ENCODE peak calls at places on chromosomes 3 and 15, in seven cellular contexts. H is sigmoid colon, M is SK-N-SH, N is H1, F is fibroblast of pulmonary artery, G is progenitor cell of endocrine pancreas, J is type B pancreatic cell. S is an unnamed sample.
A peak's percentile ranks its signal among the peaks of the same experiment; 100 is the strongest.

GRCh38 chr15:68372291-68372811 is 59.6 kb downstream of the ITGA11 start:
- DNase-seq in H (peak; percentile 59), M (peak; percentile 47), N (peak; percentile 73), F (peak; percentile 56), G (no peak), J (peak; percentile 39), S (no peak)

GRCh38 chr3:52798376-52798977 is 3.9 kb downstream of the ITIH3 start:
- DNase-seq in H (no peak), M (no peak), N (no peak), F (no peak), G (no peak), J (no peak), S (no peak)

GRCh38 chr3:134847349-134847748 is 52.3 kb downstream of the EPHB1 start:
- DNase-seq in H (no peak), M (no peak), N (no peak), F (no peak), G (no peak), J (no peak), S (no peak)

GRCh38 chr3:54294214-54294613 is 171.9 kb downstream of the CACNA2D3 start:
- DNase-seq in H (no peak), M (no peak), N (no peak), F (no peak), G (no peak), J (no peak), S (no peak)

GRCh38 chr15:91257755-91258435 is 157.8 kb downstream of the SV2B start:
- DNase-seq in H (no peak), M (no peak), N (no peak), F (no peak), G (no peak), J (no peak), S (no peak)

GRCh38 chr3:97009427-97010019 is 195.1 kb downstream of the EPHA6 start:
- DNase-seq in H (no peak), M (no peak), N (peak; percentile 58), F (no peak), G (no peak), J (no peak), S (no peak)

GRCh38 chr15:90249123-90249863 is at the start of gene TTLL13:
- DNase-seq in H (peak; percentile 98), M (peak; percentile 96), N (peak; percentile 100), F (peak; percentile 86), G (peak; percentile 96), J (peak; percentile 96), S (peak; percentile 96)

GRCh38 chr3:54514416-54514815 is 392.1 kb downstream of the CACNA2D3 start:
- DNase-seq in H (no peak), M (no peak), N (peak; percentile 6), F (no peak), G (no peak), J (no peak), S (no peak)

GRCh38 chr3:38497026-38497425 is 886 bp downstream of the EXOG start:
- DNase-seq in H (no peak), M (no peak), N (no peak), F (peak; percentile 23), G (no peak), J (no peak), S (no peak)

GRCh38 chr3:126485956-126486884 is 10.5 kb upstream of the ZXDC start:
- DNase-seq in H (no peak), M (no peak), N (no peak), F (no peak), G (no peak), J (no peak), S (peak; percentile 69)

GRCh38 chr3:159130108-159130507 is 328.3 kb downstream of the MFSD1 start:
- DNase-seq in H (no peak), M (no peak), N (peak; percentile 69), F (no peak), G (no peak), J (no peak), S (no peak)

GRCh38 chr3:54349231-54349647 is 226.9 kb downstream of the CACNA2D3 start:
- DNase-seq in H (no peak), M (peak; percentile 23), N (no peak), F (no peak), G (no peak), J (no peak), S (no peak)

GRCh38 chr3:150697646-150698045 is 6.1 kb downstream of the ERICH6 start:
- DNase-seq in H (no peak), M (no peak), N (no peak), F (no peak), G (no peak), J (no peak), S (no peak)

GRCh38 chr3:42535981-42536784 is 33.7 kb downstream of the VIPR1 start:
- DNase-seq in H (no peak), M (peak; percentile 50), N (peak; percentile 65), F (peak; percentile 52), G (no peak), J (no peak), S (peak; percentile 69)

GRCh38 chr3:67941433-67942030 is 287.1 kb upstream of the SUCLG2 start:
- DNase-seq in H (no peak), M (no peak), N (no peak), F (no peak), G (no peak), J (no peak), S (no peak)

GRCh38 chr3:67937498-67938118 is 283.2 kb upstream of the SUCLG2 start:
- DNase-seq in H (no peak), M (no peak), N (no peak), F (no peak), G (no peak), J (no peak), S (no peak)

GRCh38 chr3:67943546-67943945 is 289.1 kb upstream of the SUCLG2 start:
- DNase-seq in H (no peak), M (no peak), N (no peak), F (no peak), G (no peak), J (no peak), S (no peak)

GRCh38 chr3:67940200-67940952 is 286.0 kb upstream of the SUCLG2 start:
- DNase-seq in H (no peak), M (no peak), N (no peak), F (peak; percentile 5), G (no peak), J (no peak), S (no peak)
- TF ChIP-seq CTCF in H (no peak), M (no peak), N (no peak), F (no peak), G (no peak), J (peak; percentile 42), S (no peak)

DNA sequence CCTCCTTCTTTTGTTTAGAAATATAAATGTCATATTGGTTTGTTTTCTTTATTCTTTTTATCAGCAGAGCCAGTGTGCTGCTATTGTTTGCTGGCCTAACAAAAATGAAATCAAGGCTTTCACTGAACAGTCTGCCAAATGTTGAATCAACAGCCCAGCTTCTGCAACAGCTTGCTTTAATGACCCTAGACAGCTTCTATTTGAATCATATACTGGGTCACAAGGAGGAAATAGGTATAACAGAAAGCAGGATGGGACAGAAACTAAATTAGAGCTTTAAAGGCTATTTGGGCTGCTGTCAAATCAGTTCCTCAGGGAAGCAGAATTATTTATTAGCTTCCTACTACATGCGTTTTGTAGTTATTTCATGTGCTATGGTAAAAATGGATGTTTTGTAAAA is 12.1 kb upstream of the DNAJC13 start:
- DNase-seq in H (no peak), M (peak; percentile 45), N (no peak), F (peak; percentile 79), G (no peak), J (no peak), S (no peak)
- TF ChIP-seq CTCF in H (no peak), M (no peak), N (no peak), F (no peak), G (no peak), J (no peak), S (no peak)

GRCh38 chr3:50612234-50612972 is 829 bp upstream of the CISH start:
- DNase-seq in H (no peak), M (no peak), N (no peak), F (no peak), G (no peak), J (no peak), S (no peak)

GRCh38 chr3:50612973-50613851 is 1.6 kb upstream of the CISH start:
- DNase-seq in H (no peak), M (no peak), N (no peak), F (no peak), G (no peak), J (no peak), S (no peak)

GRCh38 chr3:50610181-50610971 is 1.2 kb downstream of the CISH start:
- DNase-seq in H (no peak), M (no peak), N (no peak), F (no peak), G (no peak), J (no peak), S (no peak)

GRCh38 chr3:50610992-50611463 is 546 bp downstream of the CISH start:
- DNase-seq in H (peak; percentile 84), M (peak; percentile 41), N (no peak), F (no peak), G (no peak), J (no peak), S (peak; percentile 84)

DNA sequence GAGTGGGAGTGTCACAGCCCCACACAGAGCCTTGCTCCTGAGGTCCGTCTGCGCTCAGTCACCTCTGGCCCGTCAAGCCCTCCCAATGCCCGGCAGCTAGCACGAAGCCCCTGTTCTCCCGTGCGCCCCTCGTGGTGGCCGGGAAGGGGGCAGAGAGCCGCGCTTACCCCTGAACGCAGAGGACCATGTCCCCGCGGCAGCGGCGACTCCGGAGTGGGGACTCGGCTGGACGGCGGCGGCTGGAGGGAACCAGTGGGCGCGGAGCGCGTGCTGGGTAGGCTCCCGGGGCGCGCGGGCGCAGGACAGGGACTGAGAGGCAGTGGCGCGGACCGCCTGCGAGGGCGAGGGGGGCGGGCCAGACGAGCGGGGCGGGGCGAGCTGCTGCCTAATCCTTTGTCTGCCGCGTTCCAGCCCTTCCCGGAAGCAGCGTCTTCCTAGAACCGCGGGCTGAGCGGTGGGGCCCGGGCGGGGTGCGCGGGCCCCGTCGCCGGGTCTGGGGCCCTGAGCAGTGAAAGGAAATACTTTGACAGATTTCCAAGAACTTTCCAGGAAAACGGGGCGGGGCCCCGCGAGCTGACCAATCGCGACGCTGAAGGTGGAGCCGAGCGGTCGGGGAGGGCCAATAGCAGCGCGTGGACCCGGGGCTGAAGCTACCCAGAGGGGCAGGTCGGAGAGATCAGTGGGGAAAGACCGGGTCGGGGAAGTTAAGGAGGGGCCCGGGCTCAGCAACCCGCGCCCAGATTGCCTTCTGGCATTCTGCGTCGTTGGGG is at the start of gene CISH:
- DNase-seq in H (peak; percentile 97), M (peak; percentile 96), N (peak; percentile 97), F (peak; percentile 97), G (peak; percentile 88), J (peak; percentile 96), S (peak; percentile 99)
- TF ChIP-seq CTCF in H (no peak), M (peak; percentile 58), N (no peak), F (peak; percentile 33), G (peak; percentile 74), J (peak; percentile 79), S (peak; percentile 44)

GRCh38 chr3:50299638-50299928 is 378 bp upstream of the HYAL3 start:
- DNase-seq in H (no peak), M (no peak), N (no peak), F (no peak), G (no peak), J (no peak), S (no peak)

GRCh38 chr3:50298836-50299637 is at the start of the genes HYAL3 and NAA80:
- DNase-seq in H (peak; percentile 100), M (peak; percentile 99), N (peak; percentile 99), F (peak; percentile 100), G (peak; percentile 98), J (peak; percentile 99), S (peak; percentile 100)

GRCh38 chr3:50297384-50297775 is 1.8 kb downstream of the HYAL3 start:
- DNase-seq in H (peak; percentile 79), M (no peak), N (no peak), F (no peak), G (no peak), J (no peak), S (peak; percentile 81)

GRCh38 chr3:50296721-50297383 is 2.4 kb downstream of the HYAL3 start:
- DNase-seq in H (peak; percentile 68), M (no peak), N (no peak), F (no peak), G (no peak), J (no peak), S (no peak)

GRCh38 chr3:50297896-50298725 is 1.1 kb downstream of the HYAL3 start:
- DNase-seq in H (peak; percentile 71), M (peak; percentile 42), N (peak; percentile 52), F (no peak), G (no peak), J (no peak), S (peak; percentile 87)
- TF ChIP-seq CTCF in H (no peak), M (peak; percentile 23), N (no peak), F (peak; percentile 26), G (peak; percentile 15), J (peak; percentile 47), S (no peak)

S was measured in spleen.